ENCODE peak calls at places on chromosomes 13 and 19, in six cellular contexts. One of them, this sample, is unnamed.

GRCh38 chr19:3665681-3666544 is 34.4 kb downstream of the PIP5K1C start:
- DNase-seq in right cardiac atrium: peak; percentile 91
- DNase-seq in A549: no peak
- DNase-seq in IMR-90: no peak
- DNase-seq in SK-N-MC: no peak
- DNase-seq in ascending aorta: no peak
- DNase-seq in this sample: peak; percentile 49

GRCh38 chr19:42111384-42111783 is 20.9 kb downstream of the POU2F2 start:
- DNase-seq in right cardiac atrium: no peak
- DNase-seq in A549: no peak
- DNase-seq in IMR-90: peak; percentile 75
- DNase-seq in SK-N-MC: no peak
- DNase-seq in ascending aorta: no peak
- DNase-seq in this sample: no peak

GRCh38 chr19:33731886-33732285 is 64.8 kb upstream of the KCTD15 start:
- DNase-seq in right cardiac atrium: no peak
- DNase-seq in A549: no peak
- DNase-seq in IMR-90: no peak
- DNase-seq in SK-N-MC: no peak
- DNase-seq in ascending aorta: no peak
- DNase-seq in this sample: no peak

GRCh38 chr19:36213793-36214387 is 575 bp downstream of the ZNF565 start:
- DNase-seq in right cardiac atrium: no peak
- DNase-seq in A549: no peak
- DNase-seq in IMR-90: peak; percentile 45
- DNase-seq in SK-N-MC: no peak
- DNase-seq in ascending aorta: peak; percentile 68
- DNase-seq in this sample: no peak

GRCh38 chr13:33205804-33206221 is 79.7 kb downstream of the STARD13 start:
- DNase-seq in right cardiac atrium: no peak
- DNase-seq in A549: no peak
- DNase-seq in IMR-90: peak; percentile 62
- DNase-seq in SK-N-MC: no peak
- DNase-seq in ascending aorta: peak; percentile 75
- DNase-seq in this sample: no peak

GRCh38 chr19:10116085-10116865 is 3.4 kb downstream of the EIF3G start:
- DNase-seq in right cardiac atrium: peak; percentile 65
- DNase-seq in A549: no peak
- DNase-seq in IMR-90: no peak
- DNase-seq in SK-N-MC: no peak
- DNase-seq in ascending aorta: no peak
- DNase-seq in this sample: no peak

GRCh38 chr13:73842621-73843020 is 291.6 kb downstream of the KLF12 start:
- DNase-seq in right cardiac atrium: no peak
- DNase-seq in A549: no peak
- DNase-seq in IMR-90: peak; percentile 37
- DNase-seq in SK-N-MC: no peak
- DNase-seq in ascending aorta: no peak
- DNase-seq in this sample: no peak

GRCh38 chr13:37869756-37870488 is at the start of gene TRPC4:
- DNase-seq in right cardiac atrium: peak; percentile 68
- DNase-seq in A549: peak; percentile 30
- DNase-seq in IMR-90: peak; percentile 59
- DNase-seq in SK-N-MC: no peak
- DNase-seq in ascending aorta: peak; percentile 64
- DNase-seq in this sample: no peak

GRCh38 chr19:33437351-33438015 is 64.0 kb downstream of the CEBPG start:
- DNase-seq in right cardiac atrium: peak; percentile 32
- DNase-seq in A549: no peak
- DNase-seq in IMR-90: no peak
- DNase-seq in SK-N-MC: no peak
- DNase-seq in ascending aorta: no peak
- DNase-seq in this sample: no peak

GRCh38 chr13:22757530-22758120 is 423.2 kb upstream of the SGCG start:
- DNase-seq in right cardiac atrium: no peak
- DNase-seq in A549: peak; percentile 10
- DNase-seq in IMR-90: peak; percentile 7
- DNase-seq in SK-N-MC: no peak
- DNase-seq in ascending aorta: no peak
- DNase-seq in this sample: no peak

GRCh38 chr13:113049521-113049941 is 56.1 kb upstream of the F7 start:
- DNase-seq in right cardiac atrium: peak; percentile 54
- DNase-seq in A549: no peak
- DNase-seq in IMR-90: no peak
- DNase-seq in SK-N-MC: no peak
- DNase-seq in ascending aorta: no peak
- DNase-seq in this sample: no peak

GRCh38 chr13:74193391-74193790 is 59.2 kb upstream of the KLF12 start:
- DNase-seq in right cardiac atrium: no peak
- DNase-seq in A549: no peak
- DNase-seq in IMR-90: no peak
- DNase-seq in SK-N-MC: no peak
- DNase-seq in ascending aorta: no peak
- DNase-seq in this sample: no peak

GRCh38 chr13:25203256-25203794 is 31.2 kb upstream of the AMER2 start:
- DNase-seq in right cardiac atrium: no peak
- DNase-seq in A549: no peak
- DNase-seq in IMR-90: no peak
- DNase-seq in SK-N-MC: no peak
- DNase-seq in ascending aorta: peak; percentile 48
- DNase-seq in this sample: no peak

GRCh38 chr13:80946008-80946802 is 605.3 kb upstream of the SPRY2 start:
- DNase-seq in right cardiac atrium: no peak
- DNase-seq in A549: no peak
- DNase-seq in IMR-90: no peak
- DNase-seq in SK-N-MC: no peak
- DNase-seq in ascending aorta: no peak
- DNase-seq in this sample: no peak

GRCh38 chr19:33302175-33302973 is at the start of gene CEBPA:
- DNase-seq in right cardiac atrium: peak; percentile 92
- DNase-seq in A549: peak; percentile 93
- DNase-seq in IMR-90: peak; percentile 72
- DNase-seq in SK-N-MC: no peak
- DNase-seq in ascending aorta: peak; percentile 83
- DNase-seq in this sample: peak; percentile 52

GRCh38 chr13:42859760-42860159 is 78.4 kb downstream of the FAM216B start:
- DNase-seq in right cardiac atrium: no peak
- DNase-seq in A549: no peak
- DNase-seq in IMR-90: no peak
- DNase-seq in SK-N-MC: no peak
- DNase-seq in ascending aorta: no peak
- DNase-seq in this sample: no peak

GRCh38 chr19:45443462-45444317 is 20.0 kb upstream of the ERCC1 start:
- DNase-seq in right cardiac atrium: peak; percentile 99
- DNase-seq in A549: peak; percentile 98
- DNase-seq in IMR-90: peak; percentile 82
- DNase-seq in SK-N-MC: no peak
- DNase-seq in ascending aorta: peak; percentile 100
- DNase-seq in this sample: peak; percentile 65

GRCh38 chr19:32498641-32499200 is 82.3 kb upstream of the PDCD5 start:
- DNase-seq in right cardiac atrium: no peak
- DNase-seq in A549: no peak
- DNase-seq in IMR-90: no peak
- DNase-seq in SK-N-MC: no peak
- DNase-seq in ascending aorta: no peak
- DNase-seq in this sample: no peak

GRCh38 chr13:110644892-110645521 is 29.7 kb downstream of the NAXD start:
- DNase-seq in right cardiac atrium: peak; percentile 89
- DNase-seq in A549: peak; percentile 29
- DNase-seq in IMR-90: peak; percentile 55
- DNase-seq in SK-N-MC: no peak
- DNase-seq in ascending aorta: peak; percentile 72
- DNase-seq in this sample: no peak

GRCh38 chr13:75326173-75327131 is 155.5 kb downstream of the TBC1D4 start:
- DNase-seq in right cardiac atrium: peak; percentile 55
- DNase-seq in A549: no peak
- DNase-seq in IMR-90: peak; percentile 53
- DNase-seq in SK-N-MC: peak; percentile 99
- DNase-seq in ascending aorta: no peak
- DNase-seq in this sample: peak; percentile 51

GRCh38 chr13:110250258-110250891 is 56.6 kb downstream of the COL4A1 start:
- DNase-seq in right cardiac atrium: peak; percentile 66
- DNase-seq in A549: no peak
- DNase-seq in IMR-90: peak; percentile 77
- DNase-seq in SK-N-MC: no peak
- DNase-seq in ascending aorta: peak; percentile 77
- DNase-seq in this sample: no peak

GRCh38 chr19:41367848-41368301 is 3.9 kb upstream of the B9D2 start:
- DNase-seq in right cardiac atrium: no peak
- DNase-seq in A549: peak; percentile 77
- DNase-seq in IMR-90: peak; percentile 96
- DNase-seq in SK-N-MC: no peak
- DNase-seq in ascending aorta: no peak
- DNase-seq in this sample: no peak